ENCODE peak calls at places on chromosome 4, in five cellular contexts. U is nephron progenitor cell; P is HCT116; T is activated CD4-positive, alpha-beta T cell treated with anti-CD3 and anti-CD28 coated beads for 4 hours; B is iris pigment epithelial cell. M is an unnamed sample.

GRCh38 chr4:133003169-133003568 is 145.9 kb upstream of the PCDH10 start:
- DNase-seq in T (no peak), B (no peak), P (no peak), U (no peak), M (no peak)

GRCh38 chr4:77095101-77095826 is 19.5 kb upstream of the CCNI start:
- DNase-seq in P (peak; percentile 49), U (peak; percentile 70), B (peak; percentile 69), T (peak; percentile 76), M (peak; percentile 57)

GRCh38 chr4:75922588-75922987 is 18.2 kb downstream of the NAAA start:
- DNase-seq in T (no peak), P (no peak), U (no peak), B (no peak), M (no peak)

GRCh38 chr4:92305148-92305877 is 1.5 kb downstream of the GRID2 start:
- DNase-seq in U (peak; percentile 85), T (no peak), B (peak; percentile 59), P (peak; percentile 22), M (peak; percentile 7)

GRCh38 chr4:26248647-26249046 is 72.2 kb upstream of the RBPJ start:
- DNase-seq in T (no peak), U (no peak), P (no peak), B (peak; percentile 81), M (no peak)

GRCh38 chr4:159070742-159071141 is 32.1 kb upstream of the RAPGEF2 start:
- DNase-seq in B (peak; percentile 92), P (no peak), T (no peak), U (no peak), M (no peak)

GRCh38 chr4:122632396-122633143 is 11.7 kb upstream of the IL21 start:
- DNase-seq in P (no peak), U (no peak), B (no peak), T (no peak), M (no peak)

GRCh38 chr4:176102414-176102813 is 36.8 kb downstream of the WDR17 start:
- DNase-seq in B (no peak), U (no peak), P (no peak), T (no peak), M (no peak)

GRCh38 chr4:184733654-184734524 is at the start of gene CENPU:
- DNase-seq in P (peak; percentile 91), B (peak; percentile 99), T (peak; percentile 95), U (peak; percentile 96), M (peak; percentile 99)

GRCh38 chr4:44869222-44869882 is 143.0 kb upstream of the GNPDA2 start:
- DNase-seq in U (no peak), T (no peak), B (no peak), P (no peak), M (no peak)

GRCh38 chr4:53716011-53716410 is 124.7 kb upstream of the LNX1 start:
- DNase-seq in U (no peak), P (no peak), T (no peak), B (no peak), M (no peak)

GRCh38 chr4:151661873-151662272 is 98.9 kb downstream of the GATB start:
- DNase-seq in U (no peak), T (no peak), B (no peak), P (no peak), M (no peak)

GRCh38 chr4:165784672-165785071 is 88.4 kb upstream of the TLL1 start:
- DNase-seq in P (no peak), B (no peak), U (no peak), T (no peak), M (no peak)

M was measured in trophoblast cell.